ENCODE peak calls at places on chromosomes 4 and X, in eight cellular contexts. T is psoas muscle; G is left lung; R is RWPE2; M is activated T-cell treated with anti-CD3 and anti-CD28 coated beads, Interleukin-2, amount 50 U/mL, for 4 hours; N is T-cell; Z is upper lobe of right lung; Q is heart right ventricle. J is an unnamed sample.

GRCh38 chrX:23235051-23235450 is 99.6 kb upstream of the PTCHD1 start:
- ATAC-seq in T (no peak), G (no peak), R (no peak), M (no peak), N (no peak), Z (no peak), Q (no peak), J (no peak)

GRCh38 chr4:113968473-113968872 is 11.0 kb downstream of the ARSJ start:
- ATAC-seq in T (no peak), G (no peak), R (no peak), M (no peak), N (no peak), Z (no peak), Q (no peak), J (peak)

GRCh38 chr4:95317124-95317820 is 231.5 kb downstream of the UNC5C start:
- ATAC-seq in T (no peak), G (no peak), R (no peak), M (no peak), N (no peak), Z (no peak), Q (no peak), J (no peak)

GRCh38 chr4:165684177-165684870 is 188.7 kb upstream of the TLL1 start:
- ATAC-seq in T (no peak), G (peak), R (peak), M (no peak), N (no peak), Z (no peak), Q (no peak), J (no peak)

GRCh38 chr4:130333241-130333759 is 1237.3 kb downstream of the C4orf33 start:
- ATAC-seq in T (no peak), G (no peak), R (no peak), M (no peak), N (no peak), Z (no peak), Q (no peak), J (no peak)

GRCh38 chr4:55396305-55397023 is 707 bp downstream of the TMEM165 start:
- ATAC-seq in T (peak), G (peak), R (peak), M (peak), N (peak), Z (peak), Q (peak), J (peak)

GRCh38 chr4:69875576-69875975 is 15.6 kb upstream of the SULT1E1 start:
- ATAC-seq in T (no peak), G (no peak), R (no peak), M (no peak), N (no peak), Z (no peak), Q (no peak), J (no peak)

GRCh38 chr4:75561789-75562188 is 5.9 kb downstream of the ODAPH start:
- ATAC-seq in T (no peak), G (peak), R (peak), M (no peak), N (no peak), Z (peak), Q (no peak), J (no peak)

GRCh38 chr4:184408711-184409081 is 65.7 kb downstream of the IRF2 start:
- ATAC-seq in T (no peak), G (no peak), R (no peak), M (no peak), N (no peak), Z (no peak), Q (no peak), J (no peak)

GRCh38 chrX:155065035-155065734 is 5.8 kb downstream of the CMC4 start:
- ATAC-seq in T (no peak), G (no peak), R (peak), M (no peak), N (no peak), Z (no peak), Q (no peak), J (peak)

GRCh38 chrX:79161655-79162054 is 17.2 kb downstream of the GPR174 start:
- ATAC-seq in T (no peak), G (no peak), R (no peak), M (peak), N (peak), Z (no peak), Q (peak), J (no peak)

GRCh38 chr4:10089346-10089745 is 27.3 kb downstream of the WDR1 start:
- ATAC-seq in T (no peak), G (peak), R (no peak), M (no peak), N (no peak), Z (peak), Q (no peak), J (no peak)

GRCh38 chrX:120743266-120743665 is 113.4 kb upstream of the C1GALT1C1 start:
- ATAC-seq in T (no peak), G (no peak), R (no peak), M (no peak), N (no peak), Z (no peak), Q (no peak), J (no peak)

GRCh38 chr4:107989537-107990386 is at the start of gene HADH:
- ATAC-seq in T (peak), G (peak), R (peak), M (peak), N (peak), Z (peak), Q (peak), J (peak)

GRCh38 chr4:168434993-168435392 is 45.3 kb downstream of the DDX60L start:
- ATAC-seq in T (no peak), G (no peak), R (no peak), M (no peak), N (no peak), Z (no peak), Q (no peak), J (no peak)

GRCh38 chr4:40377462-40378385 is 42.6 kb downstream of the CHRNA9 start:
- ATAC-seq in T (no peak), G (peak), R (peak), M (no peak), N (no peak), Z (no peak), Q (no peak), J (no peak)

GRCh38 chr4:168887809-168888208 is 122.2 kb downstream of the CBR4 start:
- ATAC-seq in T (no peak), G (no peak), R (no peak), M (no peak), N (no peak), Z (no peak), Q (no peak), J (no peak)

GRCh38 chr4:4339504-4340085 is 47.3 kb upstream of the NSG1 start:
- ATAC-seq in T (no peak), G (peak), R (no peak), M (no peak), N (no peak), Z (peak), Q (peak), J (no peak)

GRCh38 chr4:149699642-149700041 is 116.0 kb downstream of the IQCM start:
- ATAC-seq in T (no peak), G (no peak), R (no peak), M (no peak), N (no peak), Z (no peak), Q (no peak), J (no peak)

GRCh38 chr4:7138223-7139166 is 53.8 kb upstream of the SORCS2 start:
- ATAC-seq in T (no peak), G (no peak), R (no peak), M (no peak), N (no peak), Z (no peak), Q (no peak), J (no peak)

GRCh38 chr4:120691106-120691505 is 231.4 kb downstream of the PRDM5 start:
- ATAC-seq in T (no peak), G (no peak), R (no peak), M (no peak), N (no peak), Z (no peak), Q (no peak), J (no peak)

GRCh38 chr4:12703076-12703475 is 781.1 kb downstream of the RAB28 start:
- ATAC-seq in T (no peak), G (no peak), R (no peak), M (no peak), N (no peak), Z (no peak), Q (no peak), J (no peak)

GRCh38 chr4:147388016-147388415 is 92.9 kb upstream of the EDNRA start:
- ATAC-seq in T (no peak), G (no peak), R (no peak), M (no peak), N (no peak), Z (no peak), Q (no peak), J (no peak)

GRCh38 chr4:3445111-3445820 is 3.5 kb downstream of the HGFAC start:
- ATAC-seq in T (no peak), G (peak), R (no peak), M (no peak), N (no peak), Z (peak), Q (no peak), J (no peak)

GRCh38 chr4:99979872-99980271 is 29.8 kb upstream of the H2AZ1 start:
- ATAC-seq in T (no peak), G (no peak), R (peak), M (no peak), N (no peak), Z (no peak), Q (no peak), J (no peak)

GRCh38 chr4:113825272-113825671 is 63.7 kb upstream of the CAMK2D start:
- ATAC-seq in T (no peak), G (no peak), R (no peak), M (peak), N (peak), Z (no peak), Q (no peak), J (no peak)

GRCh38 chr4:151766691-151767090 is 5.9 kb upstream of the GATB start:
- ATAC-seq in T (no peak), G (no peak), R (no peak), M (no peak), N (no peak), Z (no peak), Q (no peak), J (no peak)

GRCh38 chrX:70505451-70505841 is 60.8 kb downstream of the DLG3 start:
- ATAC-seq in T (no peak), G (peak), R (no peak), M (no peak), N (no peak), Z (no peak), Q (no peak), J (no peak)

GRCh38 chr4:52107336-52107735 is 56.2 kb downstream of the SPATA18 start:
- ATAC-seq in T (no peak), G (peak), R (no peak), M (no peak), N (no peak), Z (no peak), Q (no peak), J (no peak)

GRCh38 chr4:3484057-3484973 is 21.2 kb downstream of the DOK7 start:
- ATAC-seq in T (peak), G (peak), R (peak), M (no peak), N (no peak), Z (peak), Q (peak), J (no peak)

GRCh38 chr4:138907174-138907573 is 108.4 kb upstream of the NOCT start:
- ATAC-seq in T (no peak), G (no peak), R (no peak), M (no peak), N (no peak), Z (no peak), Q (no peak), J (no peak)

GRCh38 chr4:174305961-174306360 is 22.2 kb downstream of the CEP44 start:
- ATAC-seq in T (no peak), G (no peak), R (no peak), M (no peak), N (no peak), Z (no peak), Q (no peak), J (no peak)

GRCh38 chr4:36385951-36386561 is 104.6 kb downstream of the DTHD1 start:
- ATAC-seq in T (no peak), G (peak), R (no peak), M (peak), N (peak), Z (peak), Q (no peak), J (no peak)

GRCh38 chr4:141153751-141154510 is 20.7 kb upstream of the RNF150 start:
- ATAC-seq in T (no peak), G (no peak), R (no peak), M (no peak), N (no peak), Z (no peak), Q (no peak), J (no peak)

GRCh38 chrX:118552501-118552900 is 56.9 kb downstream of the DOCK11 start:
- ATAC-seq in T (no peak), G (peak), R (peak), M (no peak), N (no peak), Z (peak), Q (no peak), J (peak)

GRCh38 chr4:151144329-151145072 is 45.1 kb downstream of the RPS3A start:
- ATAC-seq in T (no peak), G (peak), R (no peak), M (no peak), N (no peak), Z (peak), Q (peak), J (no peak)

GRCh38 chr4:148124512-148124911 is 317.7 kb downstream of the NR3C2 start:
- ATAC-seq in T (no peak), G (no peak), R (no peak), M (no peak), N (no peak), Z (no peak), Q (no peak), J (no peak)